ENCODE peak calls at places on chromosomes 7 and 10, in four cellular contexts. P is Peyer's patch, L is MCF 10A, O is AG09319. Z is an unnamed sample.

GRCh38 chr10:11307937-11308336 is 290.3 kb downstream of the CELF2 start:
- DNase-seq in O (no peak), P (no peak), L (no peak), Z (no peak)

GRCh38 chr7:23306936-23307521 is 7.9 kb downstream of the MALSU1 start:
- DNase-seq in L (no peak), O (no peak), P (no peak), Z (no peak)

GRCh38 chr7:37481722-37482288 is 33.1 kb upstream of the ELMO1 start:
- DNase-seq in P (no peak), O (no peak), L (no peak), Z (no peak)

GRCh38 chr7:27112361-27112760 is 9.9 kb upstream of the HOXA2 start:
- DNase-seq in O (no peak), P (no peak), L (no peak), Z (no peak)

GRCh38 chr10:131920151-131920550 is 19.3 kb downstream of the PPP2R2D start:
- DNase-seq in O (no peak), P (peak; percentile 3), L (no peak), Z (no peak)

GRCh38 chr10:86755740-86756510 is 494 bp upstream of the BMPR1A start:
- DNase-seq in O (peak; percentile 75), L (peak; percentile 67), P (peak; percentile 94), Z (peak; percentile 88)

GRCh38 chr7:150962743-150963399 is 15.2 kb downstream of the KCNH2 start:
- DNase-seq in L (peak; percentile 31), O (no peak), P (peak; percentile 75), Z (no peak)

GRCh38 chr7:27079234-27079975 is 16.4 kb downstream of the HOXA1 start:
- DNase-seq in O (no peak), L (no peak), P (no peak), Z (no peak)

GRCh38 chr7:11317766-11318165 is 344.1 kb downstream of the PHF14 start:
- DNase-seq in P (no peak), L (no peak), O (no peak), Z (no peak)

GRCh38 chr7:16421333-16422099 is at the start of gene CRPPA:
- DNase-seq in O (no peak), L (peak; percentile 62), P (peak; percentile 70), Z (peak; percentile 87)

GRCh38 chr7:16422100-16422430 is 727 bp upstream of the CRPPA start:
- DNase-seq in L (no peak), O (no peak), P (no peak), Z (no peak)

GRCh38 chr7:16420329-16420648 is 1.0 kb downstream of the CRPPA start:
- DNase-seq in L (no peak), P (no peak), O (no peak), Z (no peak)

GRCh38 chr7:16419859-16420258 is 1.5 kb downstream of the CRPPA start:
- DNase-seq in L (no peak), O (no peak), P (no peak), Z (no peak)

DNA sequence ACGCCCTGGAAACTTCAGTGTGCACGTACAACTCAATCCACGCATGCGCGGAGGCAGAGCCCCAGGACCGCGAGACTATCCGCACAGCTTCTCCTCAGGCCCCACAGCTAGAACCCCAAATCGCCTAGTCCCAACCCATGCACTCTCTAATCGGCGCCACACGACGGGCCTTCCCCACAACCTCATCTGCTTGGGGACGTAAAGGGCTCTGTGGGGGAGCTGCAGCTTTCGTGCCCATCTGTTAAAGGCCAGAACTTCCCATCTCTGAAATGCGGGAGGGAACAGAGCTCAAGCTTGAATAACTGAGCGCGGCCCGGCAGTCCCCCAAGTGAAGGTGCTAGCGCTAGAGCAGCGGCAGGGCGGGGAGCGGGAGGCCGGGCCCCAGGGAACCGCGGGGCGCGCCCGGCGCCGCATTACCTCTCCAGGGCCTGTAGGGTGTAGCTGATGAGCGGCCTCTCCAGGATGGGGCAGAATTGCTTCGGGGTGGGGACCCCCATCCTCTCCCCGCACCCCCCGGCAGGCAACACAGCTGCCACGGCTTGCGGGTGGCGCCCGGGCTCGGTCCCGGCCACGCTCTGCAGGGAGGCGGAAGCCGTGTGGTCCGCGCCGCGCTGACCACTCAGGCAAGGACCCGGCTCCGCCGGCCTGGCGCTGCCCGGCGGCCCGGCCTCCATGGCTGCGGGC is 547 bp downstream of the CRPPA start:
- DNase-seq in O (peak; percentile 72), P (peak; percentile 84), L (peak; percentile 86), Z (peak; percentile 90)
- TF ChIP-seq CTCF in O (peak; percentile 22), P (peak; percentile 47), L (peak; percentile 8), Z (peak; percentile 49)

GRCh38 chr7:140674899-140675701 is 2.4 kb downstream of the ADCK2 start:
- DNase-seq in L (peak; percentile 70), P (no peak), O (peak; percentile 25), Z (no peak)

GRCh38 chr7:140674356-140674800 is 1.6 kb downstream of the ADCK2 start:
- DNase-seq in O (no peak), L (no peak), P (peak; percentile 43), Z (no peak)

GRCh38 chr7:140675726-140676125 is 3.0 kb downstream of the ADCK2 start:
- DNase-seq in P (no peak), O (no peak), L (no peak), Z (no peak)

GRCh38 chr7:140677496-140677895 is 4.8 kb downstream of the ADCK2 start:
- DNase-seq in P (no peak), O (no peak), L (no peak), Z (no peak)

GRCh38 chr7:140676303-140676702 is 3.6 kb downstream of the ADCK2 start:
- DNase-seq in L (no peak), O (no peak), P (no peak), Z (no peak)
- TF ChIP-seq CTCF in L (no peak), O (no peak), P (no peak), Z (no peak)

GRCh38 chr7:88259656-88260380 is 40.0 kb upstream of the SRI start:
- DNase-seq in L (no peak), P (no peak), O (no peak), Z (no peak)

GRCh38 chr7:88256906-88257305 is 37.1 kb upstream of the SRI start:
- DNase-seq in O (no peak), P (no peak), L (peak; percentile 35), Z (no peak)

GRCh38 chr7:88267421-88267820 is 39.3 kb downstream of the STEAP4 start:
- DNase-seq in L (no peak), O (no peak), P (no peak), Z (no peak)

GRCh38 chr7:88260700-88261099 is 40.9 kb upstream of the SRI start:
- DNase-seq in P (no peak), O (no peak), L (no peak), Z (no peak)

DNA sequence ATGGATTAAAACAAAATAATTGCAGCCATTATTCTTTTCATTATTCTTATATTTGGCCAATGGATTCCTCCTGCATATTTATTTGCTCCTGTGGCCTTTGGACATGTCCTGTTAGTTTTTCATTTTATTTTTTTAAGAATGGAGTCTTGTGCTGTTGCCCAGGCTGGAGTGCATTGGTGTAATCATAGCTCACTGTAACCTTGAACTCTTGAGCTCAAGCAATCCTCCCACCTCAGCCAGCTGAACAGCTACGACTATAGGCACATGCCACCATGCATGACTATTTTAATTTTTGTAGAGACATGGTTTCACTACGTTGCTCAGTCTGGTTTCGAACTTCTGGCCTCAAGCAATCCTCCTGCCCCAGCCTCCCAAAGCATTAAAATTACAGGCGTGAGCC is 42.7 kb upstream of the SRI start:
- DNase-seq in O (no peak), L (no peak), P (no peak), Z (no peak)
- TF ChIP-seq CTCF in O (no peak), L (no peak), P (no peak), Z (no peak)

GRCh38 chr10:6201511-6201975 is 1.2 kb upstream of the PFKFB3 start:
- DNase-seq in P (peak; percentile 79), O (no peak), L (peak; percentile 32), Z (no peak)
- TF ChIP-seq CTCF in P (no peak), O (no peak), L (no peak), Z (no peak)

GRCh38 chr7:117155694-117156093 is 167.2 kb downstream of the WNT2 start:
- DNase-seq in P (no peak), O (no peak), L (no peak), Z (no peak)

GRCh38 chr7:117154721-117155120 is 168.1 kb downstream of the WNT2 start:
- DNase-seq in P (no peak), L (no peak), O (no peak), Z (no peak)

GRCh38 chr7:117157871-117158209 is 165.0 kb downstream of the WNT2 start:
- DNase-seq in O (no peak), L (no peak), P (no peak), Z (no peak)

GRCh38 chr7:117158941-117159705 is 163.7 kb downstream of the WNT2 start:
- DNase-seq in L (no peak), O (no peak), P (no peak), Z (no peak)

GRCh38 chr7:117157121-117157870 is 165.6 kb downstream of the WNT2 start:
- DNase-seq in L (peak; percentile 83), P (no peak), O (peak; percentile 77), Z (no peak)
- TF ChIP-seq CTCF in L (no peak), P (no peak), O (peak; percentile 46), Z (peak; percentile 32)

Z was measured in osteocyte.